ENCODE peak calls at places on chromosome 12, in six cellular contexts. O, Z, W, D, K and Q are unnamed samples.

GRCh38 chr12:62306569-62307530 is 46.6 kb downstream of the USP15 start:
- DNase-seq in O (no peak), Z (no peak), W (no peak), D (no peak), K (no peak), Q (no peak)

GRCh38 chr12:70798016-70798768 is 122.3 kb downstream of the PTPRR start:
- DNase-seq in O (no peak), Z (no peak), W (no peak), D (no peak), K (no peak), Q (no peak)

GRCh38 chr12:110109037-110109836 is 14.9 kb upstream of the IFT81 start:
- DNase-seq in O (peak; percentile 100), Z (peak; percentile 95), W (no peak), D (peak; percentile 77), K (peak; percentile 99), Q (peak; percentile 99)

GRCh38 chr12:26940820-26941219 is 2.5 kb downstream of the FGFR1OP2 start:
- DNase-seq in O (no peak), Z (no peak), W (peak; percentile 35), D (no peak), K (peak; percentile 55), Q (peak; percentile 41)

GRCh38 chr12:51906452-51907082 is 737 bp upstream of the ACVRL1 start:
- DNase-seq in O (no peak), Z (no peak), W (no peak), D (no peak), K (no peak), Q (no peak)

GRCh38 chr12:109192358-109192757 is 76.0 kb downstream of the ACACB start:
- DNase-seq in O (no peak), Z (no peak), W (no peak), D (no peak), K (peak; percentile 58), Q (peak; percentile 9)

GRCh38 chr12:32695787-32696186 is 16.7 kb downstream of the DNM1L start:
- DNase-seq in O (no peak), Z (no peak), W (no peak), D (no peak), K (no peak), Q (no peak)

GRCh38 chr12:70695361-70696023 is 58.3 kb upstream of the PTPRB start:
- DNase-seq in O (no peak), Z (no peak), W (no peak), D (no peak), K (no peak), Q (peak; percentile 4)

GRCh38 chr12:65936529-65936911 is 112.2 kb downstream of the HMGA2 start:
- DNase-seq in O (no peak), Z (no peak), W (no peak), D (no peak), K (no peak), Q (no peak)

GRCh38 chr12:114201794-114202193 is 204.2 kb downstream of the TBX5 start:
- DNase-seq in O (no peak), Z (no peak), W (no peak), D (no peak), K (no peak), Q (no peak)

GRCh38 chr12:119910586-119910985 is 33.5 kb upstream of the CIT start:
- DNase-seq in O (no peak), Z (no peak), W (no peak), D (no peak), K (no peak), Q (no peak)

GRCh38 chr12:54141534-54142475 is 47.0 kb downstream of the SMUG1 start:
- DNase-seq in O (peak; percentile 18), Z (peak; percentile 29), W (no peak), D (no peak), K (peak; percentile 26), Q (no peak)

GRCh38 chr12:116037941-116038837 is 239.3 kb downstream of the MED13L start:
- DNase-seq in O (peak; percentile 93), Z (no peak), W (no peak), D (no peak), K (peak; percentile 31), Q (peak; percentile 41)

GRCh38 chr12:117192057-117192456 is 1.8 kb upstream of the FBXO21 start:
- DNase-seq in O (peak; percentile 14), Z (no peak), W (no peak), D (peak; percentile 25), K (peak; percentile 58), Q (peak; percentile 10)

GRCh38 chr12:27711312-27711682 is 665 bp downstream of the MRPS35 start:
- DNase-seq in O (no peak), Z (no peak), W (peak; percentile 57), D (no peak), K (no peak), Q (peak; percentile 21)

GRCh38 chr12:44287545-44287944 is 451.7 kb downstream of the TMEM117 start:
- DNase-seq in O (no peak), Z (no peak), W (no peak), D (no peak), K (no peak), Q (no peak)

GRCh38 chr12:120584343-120585149 is 3.3 kb upstream of the POP5 start:
- DNase-seq in O (peak; percentile 11), Z (peak; percentile 26), W (peak; percentile 35), D (peak; percentile 75), K (peak; percentile 26), Q (no peak)

GRCh38 chr12:128091931-128092330 is 175.0 kb upstream of the TMEM132C start:
- DNase-seq in O (no peak), Z (no peak), W (no peak), D (no peak), K (no peak), Q (no peak)
- H3K4me3 ChIP-seq in O (no peak overlapping the region), Z (no peak overlapping the region), W (no peak overlapping the region), D (no peak overlapping the region), K (no peak overlapping the region), Q (no peak overlapping the region)

GRCh38 chr12:64236549-64236948 is 14.5 kb upstream of the KICS2 start:
- DNase-seq in O (peak; percentile 28), Z (no peak), W (no peak), D (no peak), K (peak; percentile 43), Q (peak; percentile 66)
- TF ChIP-seq CTCF in O (peak; percentile 28), Z (no peak), W (no peak), D (no peak), K (peak; percentile 23), Q (peak; percentile 51)

DNA sequence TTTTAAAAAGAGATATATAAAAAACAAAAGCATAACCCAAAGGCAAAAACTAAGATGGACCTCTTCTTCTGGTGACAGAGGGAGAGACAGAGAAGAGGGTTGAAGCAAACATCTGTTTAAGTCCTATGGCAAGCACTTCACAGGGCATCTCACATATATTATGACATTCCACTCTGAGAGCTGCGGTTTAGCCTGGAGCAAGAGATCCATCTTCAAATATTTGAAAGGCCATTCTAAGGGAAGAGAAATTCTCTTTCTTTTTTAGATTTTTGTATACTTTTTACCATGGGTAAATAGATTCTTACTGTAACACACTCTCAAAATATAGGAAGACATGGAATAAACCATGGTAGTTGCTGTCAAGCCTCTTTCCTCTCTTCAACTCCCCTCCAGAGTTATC is 204.1 kb downstream of the GXYLT1 start:
- DNase-seq in O (no peak), Z (no peak), W (no peak), D (no peak), K (no peak), Q (no peak)
- H3K4me3 ChIP-seq in O (no peak overlapping the region), Z (no peak overlapping the region), W (no peak overlapping the region), D (no peak overlapping the region), K (no peak overlapping the region), Q (no peak overlapping the region)

GRCh38 chr12:42130670-42131402 is 13.8 kb downstream of the GXYLT1 start:
- DNase-seq in O (peak; percentile 63), Z (peak; percentile 40), W (no peak), D (no peak), K (peak; percentile 70), Q (peak; percentile 61)

GRCh38 chr12:42128888-42129287 is 15.8 kb downstream of the GXYLT1 start:
- DNase-seq in O (no peak), Z (no peak), W (no peak), D (no peak), K (no peak), Q (no peak)

GRCh38 chr12:42128327-42128726 is 16.3 kb downstream of the GXYLT1 start:
- DNase-seq in O (peak; percentile 38), Z (no peak), W (peak; percentile 22), D (no peak), K (no peak), Q (peak; percentile 35)

GRCh38 chr12:42126963-42127362 is 17.7 kb downstream of the GXYLT1 start:
- DNase-seq in O (no peak), Z (no peak), W (no peak), D (no peak), K (no peak), Q (no peak)

DNA sequence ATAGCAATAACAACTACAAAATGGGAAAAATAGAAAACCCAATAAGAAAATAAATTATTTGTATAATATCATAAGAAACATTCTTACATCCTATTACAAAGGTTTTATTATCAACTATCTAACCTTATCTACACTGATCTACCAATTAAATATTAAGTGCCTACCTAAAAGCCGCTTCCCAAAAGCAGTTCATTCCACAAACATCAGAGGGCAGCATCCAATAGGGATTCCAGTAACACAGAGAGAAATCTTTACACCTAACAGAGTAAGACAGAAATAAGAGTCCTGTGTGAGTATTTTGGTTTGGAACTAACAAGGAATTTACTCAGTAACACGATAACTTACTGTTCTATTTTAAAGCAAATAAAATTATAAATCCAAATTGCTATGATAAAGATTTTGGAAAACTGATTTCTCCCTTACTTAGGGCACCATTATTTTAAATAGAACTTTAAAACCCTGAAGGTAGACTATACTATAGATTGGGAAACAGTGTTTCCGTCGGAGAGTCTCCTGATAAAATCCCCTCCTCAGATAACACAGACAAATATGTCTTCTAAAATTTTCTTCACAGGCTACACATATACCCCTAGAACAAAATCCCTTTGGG is 15.0 kb downstream of the GXYLT1 start:
- DNase-seq in O (peak; percentile 79), Z (peak; percentile 40), W (peak; percentile 59), D (no peak), K (peak; percentile 77), Q (peak; percentile 89)
- TF ChIP-seq CTCF in O (peak; percentile 84), Z (peak; percentile 88), W (peak; percentile 43), D (peak; percentile 79), K (peak; percentile 81), Q (peak; percentile 84)

GRCh38 chr12:10395390-10395998 is 5.7 kb upstream of the KLRK1 start:
- DNase-seq in O (peak; percentile 94), Z (no peak), W (peak; percentile 70), D (peak; percentile 31), K (peak; percentile 87), Q (peak; percentile 94)
- H3K4me3 ChIP-seq in O (no peak overlapping the region), Z (no peak overlapping the region), W (no peak overlapping the region), D (no peak overlapping the region), K (no peak overlapping the region), Q (no peak overlapping the region)

GRCh38 chr12:5073054-5073453 is 29.4 kb downstream of the KCNA5 start:
- DNase-seq in O (no peak), Z (no peak), W (no peak), D (no peak), K (no peak), Q (no peak)
- TF ChIP-seq CTCF in O (no peak), Z (no peak), W (peak; percentile 12), D (no peak), K (no peak), Q (peak; percentile 11)

GRCh38 chr12:48980953-48981756 is 3.0 kb downstream of the WNT1 start:
- DNase-seq in O (no peak), Z (no peak), W (no peak), D (no peak), K (no peak), Q (no peak)
- H3K4me3 ChIP-seq in O (peak overlapping the region; percentile 5), Z (no peak overlapping the region), W (no peak overlapping the region), D (peak overlapping the region; percentile 25), K (peak overlapping the region; percentile 16), Q (no peak overlapping the region)